ENCODE peak calls at places on chromosomes 5 and 9, in nine cellular contexts. E is AG04450; P is MCF 10A; X is suprapubic skin; T is activated B cell treated with CpG ODN at 0.5 μM for 24 hours; M is breast epithelium; L is MM.1S; H is GM10248; O is CD8-positive, alpha-beta T cell. Z is an unnamed sample.

GRCh38 chr5:57386958-57387357 is 95.7 kb downstream of the ACTBL2 start:
- DNase-seq in T (no peak), L (no peak), E (no peak), X (no peak), O (no peak), M (no peak), P (peak; percentile 27), H (no peak), Z (no peak)

GRCh38 chr9:93576296-93577044 is at the start of gene PHF2:
- DNase-seq in H (peak; percentile 64), X (no peak), L (peak; percentile 14), M (no peak), T (peak; percentile 53), O (no peak), E (no peak), P (no peak), Z (no peak)

GRCh38 chr5:154860765-154861164 is 2.3 kb downstream of the CNOT8 start:
- DNase-seq in H (no peak), X (no peak), E (no peak), T (no peak), M (no peak), P (no peak), O (no peak), L (no peak), Z (no peak)

GRCh38 chr9:6973762-6974161 is 216.0 kb downstream of the KDM4C start:
- DNase-seq in X (no peak), L (no peak), E (no peak), O (no peak), T (no peak), H (peak; percentile 67), P (peak; percentile 54), M (no peak), Z (no peak)

GRCh38 chr9:34983209-34983608 is 6.3 kb upstream of the DNAJB5 start:
- DNase-seq in H (peak; percentile 36), T (no peak), M (no peak), X (no peak), O (no peak), P (no peak), E (no peak), L (peak; percentile 31), Z (no peak)

GRCh38 chr9:114154597-114155102 is 687 bp upstream of the COL27A1 start:
- DNase-seq in L (no peak), M (no peak), T (no peak), X (no peak), E (no peak), H (no peak), O (no peak), P (no peak), Z (peak; percentile 44)

GRCh38 chr9:108671156-108671555 is 184.6 kb downstream of the ACTL7B start:
- DNase-seq in L (no peak), M (no peak), H (no peak), P (peak; percentile 64), E (no peak), T (no peak), O (no peak), X (no peak), Z (no peak)

GRCh38 chr9:113541019-113541900 is 77.7 kb downstream of the RGS3 start:
- DNase-seq in X (no peak), L (no peak), E (no peak), O (no peak), H (no peak), T (no peak), M (no peak), P (peak; percentile 62), Z (no peak)

GRCh38 chr9:89648247-89649000 is 43.6 kb downstream of the GADD45G start:
- DNase-seq in O (no peak), L (no peak), H (no peak), X (no peak), T (no peak), P (no peak), E (no peak), M (no peak), Z (no peak)

GRCh38 chr9:694499-695154 is 146.9 kb upstream of the DMRT1 start:
- DNase-seq in L (no peak), E (peak; percentile 60), O (no peak), X (no peak), H (no peak), T (no peak), P (peak; percentile 94), M (no peak), Z (no peak)

GRCh38 chr5:10018670-10019069 is 231.0 kb downstream of the ATPSCKMT start:
- DNase-seq in L (no peak), X (no peak), M (no peak), P (peak; percentile 79), E (peak; percentile 60), T (no peak), O (no peak), H (no peak), Z (no peak)

GRCh38 chr9:83503881-83504280 is 34.3 kb downstream of the FRMD3 start:
- DNase-seq in E (no peak), X (no peak), H (no peak), O (no peak), L (no peak), M (no peak), T (no peak), P (no peak), Z (no peak)

GRCh38 chr5:130213607-130214006 is 309.3 kb downstream of the CHSY3 start:
- DNase-seq in O (no peak), X (no peak), P (no peak), M (no peak), E (no peak), L (no peak), H (no peak), T (no peak), Z (no peak)

GRCh38 chr5:128487041-128487440 is 51.0 kb downstream of the FBN2 start:
- DNase-seq in T (no peak), H (no peak), O (no peak), E (no peak), P (no peak), M (no peak), L (no peak), X (no peak), Z (no peak)

GRCh38 chr9:17578911-17579793 is at the start of gene SH3GL2:
- DNase-seq in H (peak; percentile 18), X (no peak), L (peak; percentile 74), E (no peak), T (no peak), P (peak; percentile 13), M (no peak), O (no peak), Z (peak; percentile 61)

GRCh38 chr5:150142800-150143724 is 12.6 kb downstream of the PDGFRB start:
- DNase-seq in O (no peak), X (peak; percentile 94), T (no peak), P (peak; percentile 96), H (no peak), L (no peak), M (peak; percentile 62), E (peak; percentile 92), Z (no peak)

GRCh38 chr9:107153336-107153735 is 129.7 kb upstream of the RAD23B start:
- DNase-seq in M (no peak), T (no peak), H (no peak), P (peak; percentile 29), O (no peak), E (no peak), L (no peak), X (no peak), Z (no peak)

DNA sequence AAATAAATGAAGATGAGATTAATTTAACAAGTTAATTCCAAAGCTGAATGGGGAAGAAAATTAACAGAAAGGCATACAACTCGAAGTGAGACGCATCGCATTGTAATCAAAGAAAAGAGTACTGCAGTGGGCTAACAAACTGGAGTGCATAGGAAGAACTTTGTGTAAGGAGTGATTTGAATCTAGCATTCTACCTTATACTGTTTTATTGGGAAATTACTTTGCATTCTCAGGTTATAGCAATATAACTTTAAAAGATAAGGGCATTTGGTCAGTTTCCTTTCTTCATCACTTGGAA is 124.5 kb upstream of the TLE4 start:
- DNase-seq in O (no peak), E (no peak), T (no peak), P (no peak), L (no peak), M (no peak), H (no peak), X (no peak), Z (no peak)
- TF ChIP-seq CTCF in O (no peak), E (no peak), T (no peak), P (no peak), L (no peak), M (no peak), H (no peak), X (no peak), Z (no peak)

GRCh38 chr9:126125177-126125576 is 201.5 kb upstream of the MVB12B start:
- DNase-seq in P (no peak), H (no peak), E (no peak), T (no peak), L (no peak), X (no peak), O (no peak), M (no peak), Z (no peak)

GRCh38 chr9:126125577-126125976 is 201.1 kb upstream of the MVB12B start:
- DNase-seq in H (peak; percentile 7), X (peak; percentile 55), M (no peak), E (no peak), L (no peak), O (no peak), P (no peak), T (no peak), Z (peak; percentile 31)

GRCh38 chr9:126126012-126126411 is 200.6 kb upstream of the MVB12B start:
- DNase-seq in L (no peak), O (no peak), M (no peak), H (peak; percentile 2), X (peak; percentile 74), P (no peak), E (no peak), T (no peak), Z (no peak)

GRCh38 chr9:126127591-126127990 is 199.0 kb upstream of the MVB12B start:
- DNase-seq in M (no peak), P (no peak), E (no peak), X (peak; percentile 21), T (no peak), O (no peak), H (no peak), L (no peak), Z (no peak)

DNA sequence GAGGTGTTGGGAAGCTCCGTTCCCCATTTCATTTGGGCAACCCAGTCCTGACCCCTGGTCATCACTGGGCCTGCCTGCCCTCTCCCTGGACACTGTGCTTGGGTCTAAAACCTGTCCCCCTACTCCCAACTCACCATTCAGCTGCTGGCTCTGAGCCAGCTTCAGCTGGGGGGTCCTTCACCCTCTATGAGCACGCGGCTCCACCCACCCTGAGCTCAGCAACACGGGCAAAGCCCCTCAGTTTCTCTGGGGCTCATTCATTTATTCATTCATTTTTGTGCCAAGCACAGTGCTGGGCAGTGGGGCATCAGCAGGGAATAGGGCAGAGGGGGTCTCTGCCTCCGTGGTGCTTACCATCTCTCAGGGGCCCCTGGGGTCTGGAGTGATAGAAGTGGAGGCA is 199.8 kb upstream of the MVB12B start:
- DNase-seq in X (peak; percentile 38), M (no peak), P (no peak), H (peak; percentile 2), T (no peak), O (no peak), L (no peak), E (no peak), Z (peak; percentile 31)
- TF ChIP-seq CTCF in X (no peak), M (no peak), P (no peak), H (no peak), T (no peak), O (no peak), L (no peak), E (no peak), Z (no peak)

GRCh38 chr5:172910828-172911627 is 48.2 kb upstream of the RPL26L1 start:
- DNase-seq in M (no peak), E (no peak), P (peak; percentile 99), L (no peak), O (no peak), T (peak; percentile 23), H (peak; percentile 48), X (peak; percentile 88), Z (no peak)
- TF ChIP-seq CTCF in M (no peak), E (peak; percentile 35), P (peak; percentile 50), L (peak; percentile 9), O (no peak), T (no peak), H (peak; percentile 58), X (no peak), Z (no peak)

GRCh38 chr9:4197548-4197947 is 102.3 kb downstream of the GLIS3 start:
- DNase-seq in H (no peak), E (no peak), L (peak; percentile 25), T (no peak), O (no peak), M (no peak), P (peak; percentile 48), X (no peak), Z (no peak)
- TF ChIP-seq CTCF in H (peak; percentile 13), E (peak; percentile 29), L (peak; percentile 78), T (no peak), O (no peak), M (peak; percentile 33), P (peak; percentile 62), X (peak; percentile 19), Z (peak; percentile 22)

Z was measured in mesothelial cell of epicardium.